ENCODE peak calls at places on chromosome 12, in nine cellular contexts. D is cardiac muscle cell, P is lower leg skin, S is sigmoid colon, J is AG04450, Z is cardiac fibroblast, C is fibroblast of mammary gland, E is DND-41, B is tibial artery. I is an unnamed sample.

GRCh38 chr12:108119126-108119973 is 9.7 kb upstream of the WSCD2 start:
- DNase-seq in C (no peak), Z (no peak), S (no peak), J (no peak), P (no peak), B (no peak), D (no peak), E (no peak), I (no peak)

GRCh38 chr12:33770652-33771051 is 251.6 kb upstream of the ALG10 start:
- DNase-seq in J (no peak), P (no peak), C (no peak), D (no peak), E (no peak), B (no peak), S (no peak), Z (no peak), I (no peak)

GRCh38 chr12:26783133-26783531 is 49.9 kb downstream of the ITPR2 start:
- DNase-seq in P (no peak), Z (no peak), S (no peak), E (no peak), C (no peak), D (no peak), B (no peak), J (no peak), I (no peak)

GRCh38 chr12:53100466-53101151 is 2.7 kb upstream of the SOAT2 start:
- DNase-seq in Z (no peak), D (no peak), B (peak; percentile 37), C (no peak), P (peak; percentile 76), E (no peak), J (no peak), S (peak; percentile 62), I (no peak)

GRCh38 chr12:57452181-57452936 is 2.7 kb upstream of the INHBE start:
- DNase-seq in C (peak; percentile 89), P (no peak), E (no peak), S (no peak), D (peak; percentile 94), J (peak; percentile 84), Z (peak; percentile 86), B (peak; percentile 83), I (peak; percentile 94)

GRCh38 chr12:90712671-90713070 is 242.3 kb downstream of the CCER1 start:
- DNase-seq in S (no peak), J (no peak), B (no peak), D (peak; percentile 60), P (no peak), C (no peak), Z (peak; percentile 20), E (no peak), I (no peak)

GRCh38 chr12:127389923-127390322 is 877.0 kb upstream of the TMEM132C start:
- DNase-seq in Z (peak; percentile 31), D (peak; percentile 86), J (peak; percentile 26), P (no peak), C (peak; percentile 65), S (no peak), E (peak; percentile 13), B (no peak), I (peak; percentile 56)

GRCh38 chr12:107081778-107082177 is 11.6 kb downstream of the CRY1 start:
- DNase-seq in D (no peak), B (no peak), J (no peak), Z (no peak), C (no peak), E (no peak), P (no peak), S (no peak), I (no peak)

GRCh38 chr12:5511644-5512584 is 80.0 kb downstream of the NTF3 start:
- DNase-seq in D (peak; percentile 33), C (no peak), J (peak; percentile 23), S (peak; percentile 64), B (no peak), P (peak; percentile 84), E (peak; percentile 12), Z (peak; percentile 48), I (peak; percentile 34)

GRCh38 chr12:109544955-109545531 is 28.3 kb downstream of the MMAB start:
- DNase-seq in S (no peak), J (no peak), Z (peak; percentile 40), E (peak; percentile 20), B (no peak), C (peak; percentile 66), D (no peak), P (no peak), I (no peak)

GRCh38 chr12:22518998-22519397 is 25.3 kb downstream of the C2CD5 start:
- DNase-seq in P (no peak), E (no peak), S (no peak), C (peak; percentile 92), D (no peak), B (no peak), Z (peak; percentile 10), J (no peak), I (no peak)

GRCh38 chr12:71594214-71594948 is 69.3 kb downstream of the ZFC3H1 start:
- DNase-seq in S (no peak), P (no peak), D (peak; percentile 24), J (no peak), C (peak; percentile 45), B (no peak), E (no peak), Z (peak; percentile 67), I (peak; percentile 4)

GRCh38 chr12:90428474-90428873 is 526.5 kb downstream of the CCER1 start:
- DNase-seq in D (no peak), J (no peak), S (peak; percentile 50), Z (no peak), C (no peak), E (no peak), P (no peak), B (no peak), I (no peak)

GRCh38 chr12:67921286-67921685 is 68.0 kb upstream of the IFNG-AS1 start:
- DNase-seq in Z (no peak), C (peak; percentile 27), D (no peak), B (no peak), J (no peak), P (no peak), E (no peak), S (no peak), I (no peak)

GRCh38 chr12:613996-614726 is 49.1 kb downstream of the NINJ2 start:
- DNase-seq in J (no peak), Z (peak; percentile 18), P (no peak), B (peak; percentile 11), D (peak; percentile 34), C (peak; percentile 8), S (no peak), E (peak; percentile 52), I (peak; percentile 22)

GRCh38 chr12:120346031-120346430 is 18.5 kb upstream of the PLA2G1B start:
- DNase-seq in E (no peak), B (no peak), D (no peak), C (no peak), P (no peak), J (no peak), Z (no peak), S (no peak), I (no peak)

GRCh38 chr12:120342567-120343537 is 15.3 kb upstream of the PLA2G1B start:
- DNase-seq in B (no peak), Z (no peak), S (no peak), C (no peak), E (no peak), D (no peak), J (no peak), P (no peak), I (no peak)

GRCh38 chr12:120347766-120348165 is 20.2 kb upstream of the PLA2G1B start:
- DNase-seq in Z (no peak), P (no peak), S (no peak), E (no peak), C (no peak), D (no peak), B (no peak), J (no peak), I (no peak)

GRCh38 chr12:120343692-120344091 is 16.1 kb upstream of the PLA2G1B start:
- DNase-seq in Z (no peak), B (no peak), J (no peak), D (no peak), S (no peak), C (no peak), E (no peak), P (no peak), I (no peak)

GRCh38 chr12:120346681-120347080 is 19.1 kb upstream of the PLA2G1B start:
- DNase-seq in E (no peak), S (no peak), D (no peak), J (no peak), C (no peak), B (no peak), P (no peak), Z (no peak), I (no peak)
- TF ChIP-seq CTCF in E (no peak), S (no peak), D (no peak), J (peak; percentile 6), C (no peak), B (no peak), P (no peak), Z (no peak), I (peak; percentile 12)

GRCh38 chr12:3728686-3729085 is 24.2 kb downstream of the CRACR2A start:
- DNase-seq in B (no peak), D (no peak), E (peak; percentile 65), J (no peak), Z (no peak), P (peak; percentile 58), C (no peak), S (no peak), I (no peak)
- H3K4me3 ChIP-seq in B (no peak overlapping the region), D (no peak overlapping the region), E (peak overlapping the region; percentile 42), J (no peak overlapping the region), Z (no peak overlapping the region), P (no peak overlapping the region), C (no peak overlapping the region), S (no peak overlapping the region), I (no peak overlapping the region)

GRCh38 chr12:119381471-119382235 is 47.1 kb downstream of the CCDC60 start:
- DNase-seq in P (no peak), D (peak; percentile 84), Z (no peak), E (no peak), B (no peak), C (no peak), S (no peak), J (no peak), I (no peak)
- TF ChIP-seq CTCF in P (no peak), D (no peak), Z (no peak), E (no peak), B (no peak), C (no peak), S (no peak), J (no peak), I (no peak)

GRCh38 chr12:132610051-132610759 is at the start of gene LRCOL1:
- DNase-seq in B (no peak), C (peak; percentile 92), S (no peak), E (no peak), Z (peak; percentile 86), J (peak; percentile 71), P (no peak), D (no peak), I (peak; percentile 61)
- H3K4me3 ChIP-seq in B (peak within 1 kb of the TSS; percentile 16), C (no peak within 1 kb of the TSS), S (no peak within 1 kb of the TSS), E (no peak within 1 kb of the TSS), Z (peak within 1 kb of the TSS; percentile 30), J (peak within 1 kb of the TSS; percentile 48), P (no peak within 1 kb of the TSS), D (no peak within 1 kb of the TSS), I (peak within 1 kb of the TSS; percentile 25)